ENCODE peak calls at places on chromosomes 5 and 9, in nine cellular contexts. T, O, H, K, M, C, L, N and B are unnamed samples. For H3K4me1, the result is how much of the 10 kb centered on the place peaks cover.

GRCh38 chr5:150189728-150190502 is at the start of gene SLC6A7:
- DNase-seq in T (no peak), O (no peak), H (no peak), K (no peak), M (no peak), C (no peak), L (no peak), N (no peak), B (no peak)

GRCh38 chr9:18379073-18379811 is 94.7 kb upstream of the ADAMTSL1 start:
- DNase-seq in T (no peak), O (no peak), H (no peak), K (no peak), M (no peak), C (no peak), L (no peak), N (no peak), B (peak)

GRCh38 chr9:134969401-134969800 is 51.7 kb upstream of the FCN1 start:
- DNase-seq in T (peak), O (no peak), H (peak), K (no peak), M (peak), C (peak), L (no peak), N (no peak), B (no peak)

GRCh38 chr9:85425153-85425611 is 316.6 kb downstream of the AGTPBP1 start:
- DNase-seq in T (no peak), O (peak), H (peak), K (no peak), M (no peak), C (peak), L (peak), N (no peak), B (peak)

GRCh38 chr9:129624168-129624759 is 1.7 kb upstream of the NTMT1 start:
- DNase-seq in T (no peak), O (peak), H (peak), K (no peak), M (no peak), C (no peak), L (peak), N (no peak), B (peak)

GRCh38 chr9:126956929-126957686 is 42.5 kb downstream of the RALGPS1 start:
- DNase-seq in T (no peak), O (peak), H (no peak), K (peak), M (no peak), C (no peak), L (no peak), N (no peak), B (no peak)

GRCh38 chr9:121730188-121730587 is 78.8 kb downstream of the DAB2IP start:
- DNase-seq in T (no peak), O (no peak), H (no peak), K (no peak), M (no peak), C (no peak), L (no peak), N (no peak), B (no peak)

GRCh38 chr9:33468797-33469621 is 4.7 kb downstream of the NOL6 start:
- DNase-seq in T (peak), O (no peak), H (peak), K (no peak), M (peak), C (peak), L (no peak), N (peak), B (peak)

GRCh38 chr5:179610109-179610902 is 13.2 kb downstream of the HNRNPH1 start:
- DNase-seq in T (peak), O (no peak), H (peak), K (peak), M (peak), C (peak), L (no peak), N (no peak), B (peak)

GRCh38 chr9:107693620-107694326 is 204.2 kb upstream of the KLF4 start:
- DNase-seq in T (no peak), O (no peak), H (no peak), K (no peak), M (no peak), C (no peak), L (no peak), N (no peak), B (no peak)

GRCh38 chr5:77937015-77937908 is 161.1 kb upstream of the TBCA start:
- DNase-seq in T (no peak), O (no peak), H (no peak), K (no peak), M (no peak), C (no peak), L (no peak), N (no peak), B (no peak)

GRCh38 chr9:3810231-3810630 is 284.4 kb upstream of the RFX3 start:
- DNase-seq in T (no peak), O (no peak), H (no peak), K (no peak), M (no peak), C (no peak), L (no peak), N (no peak), B (no peak)

GRCh38 chr5:43033845-43034590 is 6.1 kb downstream of the ANXA2R start:
- DNase-seq in T (no peak), O (no peak), H (no peak), K (no peak), M (no peak), C (no peak), L (no peak), N (no peak), B (no peak)

GRCh38 chr9:107212613-107213012 is 70.5 kb upstream of the RAD23B start:
- DNase-seq in T (no peak), O (no peak), H (no peak), K (no peak), M (no peak), C (no peak), L (no peak), N (no peak), B (no peak)

GRCh38 chr5:75265731-75266130 is 29.1 kb upstream of the ANKRD31 start:
- DNase-seq in T (no peak), O (peak), H (no peak), K (no peak), M (no peak), C (no peak), L (no peak), N (no peak), B (peak)

GRCh38 chr9:83957029-83957513 is 22.9 kb downstream of the HNRNPK start:
- DNase-seq in T (no peak), O (no peak), H (no peak), K (no peak), M (no peak), C (no peak), L (peak), N (no peak), B (peak)

GRCh38 chr9:83959061-83959460 is 21.0 kb downstream of the HNRNPK start:
- DNase-seq in T (no peak), O (no peak), H (no peak), K (peak), M (no peak), C (no peak), L (no peak), N (no peak), B (no peak)

GRCh38 chr9:83960991-83961390 is 19.0 kb downstream of the HNRNPK start:
- DNase-seq in T (no peak), O (no peak), H (no peak), K (no peak), M (no peak), C (no peak), L (no peak), N (no peak), B (no peak)

GRCh38 chr9:83956288-83957028 is 23.6 kb downstream of the HNRNPK start:
- DNase-seq in T (peak), O (peak), H (peak), K (peak), M (peak), C (peak), L (peak), N (peak), B (peak)

DNA sequence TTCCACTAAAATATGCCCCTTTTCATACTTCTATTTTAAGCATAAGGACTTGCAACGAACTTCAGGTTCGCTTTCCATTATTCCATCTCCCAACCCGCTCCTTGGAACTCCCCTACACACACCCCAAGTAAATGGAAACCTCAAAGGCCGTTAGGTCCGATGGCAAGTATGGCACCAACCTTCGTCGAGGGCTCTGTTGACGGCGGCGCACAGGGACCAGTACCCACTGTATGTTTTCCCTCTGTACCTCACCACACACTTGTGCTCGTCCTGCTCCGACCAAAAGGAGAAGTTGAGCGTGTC is 24.1 kb downstream of the HNRNPK start:
- DNase-seq in T (no peak), O (no peak), H (no peak), K (no peak), M (no peak), C (no peak), L (no peak), N (peak), B (peak)
- H3K4me3 ChIP-seq in T (peak), O (peak), H (peak), K (peak), M (peak), C (peak), L (peak), N (peak), B (peak)

DNA sequence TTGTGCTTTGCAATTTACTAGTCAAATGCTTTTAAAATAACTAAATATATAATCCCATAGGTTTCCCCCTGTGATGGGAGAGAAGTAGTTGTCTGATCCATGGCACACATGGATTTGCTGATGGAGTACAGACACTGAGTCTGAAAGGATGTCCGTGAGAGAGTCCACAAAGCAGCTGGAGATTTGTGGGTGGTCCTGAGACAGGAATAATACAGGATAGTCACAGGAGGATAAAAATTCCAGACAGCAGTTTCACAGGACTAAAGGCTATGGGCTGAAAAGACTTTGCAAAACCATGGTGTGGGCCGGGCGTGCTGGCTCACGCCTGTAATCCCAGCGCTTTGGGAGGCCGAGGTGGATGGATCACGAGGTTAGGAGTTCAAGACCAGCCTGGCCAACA is 58.7 kb upstream of the ZFR start:
- DNase-seq in T (no peak), O (no peak), H (no peak), K (no peak), M (no peak), C (no peak), L (no peak), N (no peak), B (no peak)
- H3K4me1 ChIP-seq in T (under half), O (under half), H (under half), K (under half), M (under half), C (under half), L (under half), N (under half), B (under half)

GRCh38 chr5:8538813-8539212 is 669.9 kb downstream of the MTRR start:
- DNase-seq in T (no peak), O (no peak), H (no peak), K (no peak), M (no peak), C (no peak), L (no peak), N (no peak), B (no peak)
- H3K4me3 ChIP-seq in T (no peak), O (no peak), H (no peak), K (no peak), M (no peak), C (no peak), L (no peak), N (no peak), B (no peak)

GRCh38 chr5:17185349-17185748 is 32.1 kb upstream of the BASP1 start:
- DNase-seq in T (no peak), O (no peak), H (no peak), K (no peak), M (no peak), C (no peak), L (no peak), N (no peak), B (no peak)
- H3K4me1 ChIP-seq in T (under half), O (under half), H (under half), K (under half), M (under half), C (under half), L (under half), N (under half), B (under half)

GRCh38 chr5:35804201-35804653 is 52.5 kb upstream of the IL7R start:
- DNase-seq in T (no peak), O (peak), H (no peak), K (no peak), M (no peak), C (no peak), L (no peak), N (no peak), B (no peak)

GRCh38 chr5:35799751-35800150 is 56.9 kb upstream of the IL7R start:
- DNase-seq in T (no peak), O (no peak), H (no peak), K (no peak), M (no peak), C (no peak), L (no peak), N (no peak), B (no peak)

GRCh38 chr5:35803221-35803651 is 53.5 kb upstream of the IL7R start:
- DNase-seq in T (peak), O (peak), H (no peak), K (no peak), M (no peak), C (no peak), L (no peak), N (no peak), B (no peak)
- H3K4me3 ChIP-seq in T (no peak), O (no peak), H (no peak), K (no peak), M (no peak), C (no peak), L (no peak), N (no peak), B (no peak)